ENCODE peak calls at places on chromosomes 13 and 19, in eight cellular contexts. P, W, T, J, K, S, H and E are unnamed samples. For H3K36me3 and H3K27me3, the result is how much of the 10 kb centered on the place peaks cover.

GRCh38 chr13:73077867-73078266 is 19.1 kb downstream of the KLF5 start:
- DNase-seq in J (no peak), K (no peak), T (no peak), P (no peak), S (no peak), H (no peak), W (no peak), E (no peak)

GRCh38 chr19:58543826-58544590 is at the start of gene TRIM28:
- DNase-seq in T (peak), J (peak), W (peak), P (peak), H (peak), S (peak), K (peak), E (peak)

GRCh38 chr19:47495478-47496372 is 11.7 kb upstream of the KPTN start:
- DNase-seq in K (no peak), J (no peak), S (no peak), T (no peak), P (no peak), W (no peak), H (no peak), E (no peak)

GRCh38 chr19:33866696-33867095 is 70.0 kb downstream of the KCTD15 start:
- DNase-seq in W (no peak), P (no peak), H (no peak), K (no peak), J (no peak), T (no peak), S (no peak), E (no peak)

GRCh38 chr13:42971670-42972355 is 20.2 kb downstream of the EPSTI1 start:
- DNase-seq in K (peak), T (no peak), S (no peak), W (no peak), P (no peak), H (no peak), J (peak), E (no peak)

GRCh38 chr13:73168226-73168992 is 109.6 kb downstream of the KLF5 start:
- DNase-seq in K (peak), S (peak), W (no peak), H (peak), P (peak), J (no peak), T (no peak), E (peak)

GRCh38 chr19:38692458-38693379 is 45.3 kb downstream of the ACTN4 start:
- DNase-seq in T (peak), P (no peak), S (no peak), J (no peak), K (no peak), W (no peak), H (no peak), E (no peak)

GRCh38 chr13:37369618-37370017 is 228.9 kb downstream of the POSTN start:
- DNase-seq in J (no peak), P (no peak), H (peak), K (peak), W (no peak), T (no peak), S (peak), E (peak)

GRCh38 chr13:91609353-91609752 is 210.9 kb downstream of the GPC5 start:
- DNase-seq in K (peak), P (peak), W (no peak), J (no peak), T (peak), S (no peak), H (no peak), E (no peak)

GRCh38 chr19:35404879-35405622 is 34.2 kb downstream of the GPR42 start:
- DNase-seq in T (no peak), J (peak), P (peak), W (peak), S (no peak), H (peak), K (peak), E (peak)

GRCh38 chr13:73467103-73467502 is 408.3 kb downstream of the KLF5 start:
- DNase-seq in H (peak), K (peak), P (no peak), W (no peak), J (peak), T (no peak), S (no peak), E (peak)

GRCh38 chr19:48509467-48510194 is 2.0 kb downstream of the LMTK3 start:
- DNase-seq in H (no peak), W (no peak), J (no peak), S (no peak), T (no peak), P (no peak), K (no peak), E (no peak)

GRCh38 chr19:55178781-55179569 is 1.1 kb downstream of the SYT5 start:
- DNase-seq in W (peak), S (peak), K (peak), J (peak), P (peak), H (peak), T (peak), E (peak)

GRCh38 chr19:56253737-56254136 is 18.8 kb upstream of the EDDM13 start:
- DNase-seq in K (peak), H (peak), S (peak), J (peak), P (peak), W (no peak), T (peak), E (peak)

GRCh38 chr13:110628952-110629701 is 13.8 kb downstream of the NAXD start:
- DNase-seq in K (no peak), H (no peak), T (peak), S (no peak), J (no peak), W (no peak), P (no peak), E (no peak)

GRCh38 chr13:89267734-89268133 is 1596.6 kb downstream of the SLITRK5 start:
- DNase-seq in P (peak), T (no peak), S (no peak), J (peak), K (no peak), W (no peak), H (peak), E (no peak)

GRCh38 chr13:96700657-96701056 is 293.6 kb downstream of the OXGR1 start:
- DNase-seq in H (no peak), J (no peak), S (no peak), P (no peak), K (no peak), W (no peak), T (peak), E (no peak)

GRCh38 chr13:111326981-111327642 is 6.7 kb downstream of the TEX29 start:
- DNase-seq in S (no peak), T (no peak), K (no peak), P (no peak), H (no peak), W (no peak), J (no peak), E (no peak)

GRCh38 chr13:32622827-32623226 is 36.6 kb downstream of the PDS5B start:
- DNase-seq in T (no peak), S (no peak), W (no peak), J (peak), P (no peak), H (no peak), K (no peak), E (no peak)

GRCh38 chr19:53868091-53868891 is 608 bp downstream of the MYADM start:
- DNase-seq in K (peak), J (peak), P (peak), W (no peak), T (peak), H (peak), S (peak), E (peak)

GRCh38 chr13:100637380-100637779 is 37.2 kb downstream of the TMTC4 start:
- DNase-seq in P (no peak), H (no peak), T (no peak), W (no peak), K (no peak), J (no peak), S (no peak), E (no peak)
- H3K36me3 ChIP-seq in P (under half), H (under half), T (under half), W (half or more), K (under half), J (under half), S (under half), E (under half)

GRCh38 chr13:105991131-105991530 is 544.3 kb downstream of the EFNB2 start:
- DNase-seq in K (no peak), H (no peak), J (no peak), S (no peak), P (no peak), T (no peak), W (no peak), E (no peak)
- H3K9ac ChIP-seq in K (no peak), H (peak), J (no peak), S (no peak), P (peak), T (no peak), W (no peak), E (no peak)

GRCh38 chr13:95620498-95621140 is 23.9 kb downstream of the DZIP1 start:
- DNase-seq in S (no peak), H (no peak), J (no peak), K (no peak), P (no peak), W (no peak), T (no peak), E (no peak)
- H3K27me3 ChIP-seq in S (under half), H (under half), J (under half), K (under half), P (under half), W (under half), T (under half), E (under half)

DNA sequence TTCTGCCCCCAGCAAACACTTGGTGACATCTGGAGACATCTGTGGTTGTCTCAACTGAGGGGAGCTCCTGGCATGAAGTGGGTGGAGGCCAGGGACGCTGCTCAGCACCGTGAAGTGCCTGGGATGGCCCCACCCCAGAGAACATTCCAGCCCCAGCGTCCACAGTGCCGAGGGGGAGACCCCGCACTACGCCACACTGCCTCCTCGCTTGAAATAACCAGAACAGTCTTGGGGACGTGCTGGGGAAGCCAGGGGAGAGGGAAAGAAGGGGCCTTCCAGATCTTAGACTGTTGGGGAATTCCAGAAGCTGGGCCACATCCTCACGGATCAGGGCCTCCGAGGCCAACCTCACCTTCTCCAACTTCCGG is 4.2 kb downstream of the DPP9 start:
- DNase-seq in W (no peak), P (no peak), S (no peak), K (no peak), H (no peak), J (no peak), T (peak), E (no peak)
- H3K36me3 ChIP-seq in W (half or more), P (under half), S (under half), K (under half), H (under half), J (under half), T (under half), E (half or more)

GRCh38 chr19:18733196-18733647 is 49.7 kb downstream of the CRTC1 start:
- DNase-seq in T (peak), K (peak), H (no peak), P (no peak), S (no peak), J (no peak), W (no peak), E (peak)

GRCh38 chr19:18735324-18735723 is 51.8 kb downstream of the CRTC1 start:
- DNase-seq in K (no peak), S (no peak), H (no peak), T (no peak), J (no peak), W (no peak), P (no peak), E (no peak)

GRCh38 chr19:18729933-18730530 is 46.6 kb downstream of the CRTC1 start:
- DNase-seq in J (no peak), P (no peak), K (no peak), T (no peak), H (no peak), S (no peak), W (no peak), E (no peak)

GRCh38 chr19:18730885-18731513 is 47.5 kb downstream of the CRTC1 start:
- DNase-seq in W (no peak), H (no peak), S (no peak), P (no peak), J (peak), T (no peak), K (no peak), E (no peak)

GRCh38 chr19:18731562-18732008 is 48.1 kb downstream of the CRTC1 start:
- DNase-seq in W (no peak), S (no peak), K (peak), J (peak), H (no peak), T (no peak), P (no peak), E (no peak)
- H3K9ac ChIP-seq in W (no peak), S (no peak), K (no peak), J (no peak), H (no peak), T (no peak), P (no peak), E (no peak)